ENCODE peak calls at places on chromosomes 13 and 19, in ten cellular contexts. V, S, H, K, W, E, Q, R, T and F are unnamed samples.

GRCh38 chr13:75136151-75136550 is 345.8 kb downstream of the TBC1D4 start:
- DNase-seq in T (no peak), E (no peak), Q (no peak), K (no peak), W (no peak), R (no peak), S (no peak), V (no peak), H (no peak), F (no peak)

GRCh38 chr19:1855040-1855827 is 7.0 kb upstream of the REXO1 start:
- DNase-seq in R (peak), H (peak), V (peak), W (peak), T (no peak), E (no peak), S (peak), Q (peak), K (peak), F (peak)

GRCh38 chr19:38017504-38018150 is 110.6 kb downstream of the SIPA1L3 start:
- DNase-seq in Q (no peak), S (no peak), R (no peak), W (no peak), E (no peak), T (no peak), V (no peak), K (no peak), H (no peak), F (no peak)

GRCh38 chr19:18440936-18441803 is 3.2 kb upstream of the ISYNA1 start:
- DNase-seq in W (no peak), E (no peak), S (no peak), V (no peak), T (no peak), Q (no peak), H (no peak), R (no peak), K (no peak), F (no peak)

GRCh38 chr13:99356216-99357089 is 49.3 kb upstream of the GPR183 start:
- DNase-seq in Q (no peak), V (peak), H (peak), K (no peak), E (no peak), S (no peak), T (no peak), W (peak), R (peak), F (peak)

GRCh38 chr13:60018536-60018935 is 145.2 kb downstream of the DIAPH3 start:
- DNase-seq in R (no peak), S (no peak), E (no peak), K (no peak), H (no peak), V (no peak), T (no peak), W (no peak), Q (no peak), F (peak)

GRCh38 chr19:11982526-11982925 is 17.7 kb downstream of the ZNF763 start:
- DNase-seq in R (no peak), T (no peak), K (no peak), W (no peak), Q (no peak), S (no peak), H (no peak), E (no peak), V (peak), F (no peak)

GRCh38 chr13:32315255-32316029 is at the start of the genes BRCA2 and ZAR1L:
- DNase-seq in Q (peak), T (no peak), S (peak), K (peak), H (peak), E (peak), R (peak), V (peak), W (peak), F (peak)

GRCh38 chr13:59103004-59103768 is 1060.5 kb downstream of the DIAPH3 start:
- DNase-seq in T (no peak), K (no peak), Q (no peak), R (no peak), W (peak), S (no peak), H (peak), V (no peak), E (no peak), F (peak)

GRCh38 chr13:24032674-24033073 is 127.8 kb upstream of the SPATA13 start:
- DNase-seq in Q (no peak), H (peak), R (no peak), W (no peak), V (no peak), T (no peak), E (no peak), K (peak), S (no peak), F (no peak)

GRCh38 chr13:48892311-48892710 is 83.4 kb upstream of the FNDC3A start:
- DNase-seq in S (no peak), E (no peak), Q (no peak), V (peak), K (no peak), R (no peak), W (peak), T (no peak), H (peak), F (peak)

GRCh38 chr19:8363803-8364771 is at the start of gene ANGPTL4:
- DNase-seq in E (peak), K (peak), S (peak), W (no peak), Q (peak), R (peak), T (no peak), V (no peak), H (peak), F (peak)

GRCh38 chr13:26978081-26978860 is 193.3 kb downstream of the USP12 start:
- DNase-seq in E (no peak), Q (peak), T (no peak), V (no peak), K (no peak), R (no peak), H (no peak), S (no peak), W (no peak), F (no peak)

GRCh38 chr13:107847406-107847805 is 367.9 kb downstream of the LIG4 start:
- DNase-seq in T (peak), Q (no peak), R (no peak), E (no peak), V (no peak), S (no peak), K (no peak), H (no peak), W (no peak), F (peak)

GRCh38 chr13:110916671-110917142 is 1.8 kb upstream of the ANKRD10 start:
- DNase-seq in T (no peak), E (no peak), W (no peak), K (no peak), Q (no peak), H (peak), S (no peak), V (no peak), R (no peak), F (peak)

GRCh38 chr19:2970201-2970838 is 7.0 kb upstream of the TLE6 start:
- DNase-seq in Q (no peak), V (no peak), R (no peak), E (no peak), K (no peak), T (no peak), W (no peak), S (no peak), H (peak), F (peak)

GRCh38 chr19:13748169-13748884 is 16.0 kb upstream of the MRI1 start:
- DNase-seq in V (no peak), K (no peak), W (no peak), T (no peak), R (no peak), Q (no peak), H (peak), S (no peak), E (no peak), F (peak)